ENCODE peak calls at places on chromosomes 7 and 10, in five cellular contexts. I, L, S, Q and G are unnamed samples.

GRCh38 chr10:24962998-24963397 is 10.6 kb upstream of the PRTFDC1 start:
- DNase-seq in I (no peak), L (peak; percentile 59), S (no peak), Q (no peak), G (peak; percentile 84)

GRCh38 chr7:86295526-86295925 is 348.2 kb upstream of the GRM3 start:
- DNase-seq in I (no peak), L (no peak), S (no peak), Q (no peak), G (no peak)

GRCh38 chr10:13046861-13047528 is 45.5 kb upstream of the CCDC3 start:
- DNase-seq in I (no peak), L (no peak), S (no peak), Q (no peak), G (no peak)

GRCh38 chr7:73668103-73668937 is 689 bp downstream of the VPS37D start:
- DNase-seq in I (no peak), L (no peak), S (no peak), Q (peak; percentile 32), G (no peak)

GRCh38 chr7:102992820-102993531 is 80.2 kb downstream of the LRRC17 start:
- DNase-seq in I (no peak), L (no peak), S (no peak), Q (no peak), G (peak; percentile 26)

GRCh38 chr10:31602541-31603244 is 283.7 kb downstream of the ZEB1 start:
- DNase-seq in I (no peak), L (peak; percentile 79), S (peak; percentile 84), Q (peak; percentile 63), G (no peak)

GRCh38 chr10:27618906-27619305 is 114.8 kb downstream of the RAB18 start:
- DNase-seq in I (no peak), L (no peak), S (no peak), Q (no peak), G (no peak)

GRCh38 chr7:47698386-47698785 is 116.5 kb upstream of the TNS3 start:
- DNase-seq in I (no peak), L (no peak), S (no peak), Q (no peak), G (no peak)

GRCh38 chr7:77348371-77348813 is 67.8 kb downstream of the GSAP start:
- DNase-seq in I (no peak), L (no peak), S (no peak), Q (peak; percentile 36), G (no peak)

GRCh38 chr7:102008535-102009262 is 191.3 kb downstream of the CUX1 start:
- DNase-seq in I (no peak), L (peak; percentile 74), S (no peak), Q (peak; percentile 25), G (no peak)